ENCODE peak calls at places on chromosomes 1 and 21, in eight cellular contexts. A is RPMI7951; D is iPS-NIHi11; O is chondrocyte; I is stimulated activated CD4-positive, alpha-beta T cell treated with anti-CD3 and anti-CD28 coated beads, TNF-alpha, amount 100 ng/mL, for 1 hour; C is type B pancreatic cell; F is stimulated activated CD8-positive, alpha-beta memory T cell treated with anti-CD3 and anti-CD28 coated beads, Interleukin-2, amount 100 ng/mL, for 1 hour; W is activated T-cell treated with anti-CD3 and anti-CD28 coated beads for 1 hour. H is an unnamed sample.

GRCh38 chr21:18608226-18608625 is 204.6 kb upstream of the TMPRSS15 start:
- DNase-seq in W (no peak), D (no peak), I (no peak), F (no peak), O (no peak), A (no peak), C (no peak), H (no peak)

GRCh38 chr1:198966519-198966918 is 327.7 kb downstream of the PTPRC start:
- DNase-seq in A (no peak), I (no peak), O (no peak), D (no peak), F (no peak), C (no peak), W (no peak), H (no peak)

GRCh38 chr1:198105185-198105584 is 51.6 kb upstream of the NEK7 start:
- DNase-seq in F (no peak), C (no peak), O (no peak), D (no peak), W (no peak), I (no peak), A (no peak), H (no peak)

GRCh38 chr1:116218922-116219321 is 107.7 kb downstream of the MAB21L3 start:
- DNase-seq in D (no peak), A (no peak), O (no peak), W (no peak), C (no peak), F (no peak), I (no peak), H (no peak)

GRCh38 chr1:85984677-85985076 is 171.9 kb downstream of the COL24A1 start:
- DNase-seq in I (no peak), C (no peak), W (no peak), O (no peak), A (no peak), F (no peak), D (no peak), H (no peak)

GRCh38 chr1:204702552-204703270 is 17.2 kb upstream of the LRRN2 start:
- DNase-seq in F (no peak), D (no peak), I (no peak), W (no peak), C (no peak), O (no peak), A (no peak), H (no peak)

GRCh38 chr1:94479682-94480081 is 61.5 kb downstream of the ABCD3 start:
- DNase-seq in C (no peak), I (no peak), F (no peak), A (no peak), W (no peak), D (no peak), O (no peak), H (no peak)

GRCh38 chr1:217626321-217626720 is 4.6 kb downstream of the GPATCH2 start:
- DNase-seq in D (no peak), F (no peak), I (no peak), C (no peak), O (no peak), A (no peak), W (no peak), H (no peak)

GRCh38 chr1:7388488-7389185 is 382.5 kb upstream of the VAMP3 start:
- DNase-seq in C (peak; percentile 65), I (no peak), D (no peak), W (no peak), O (peak; percentile 89), A (no peak), F (no peak), H (peak; percentile 53)

GRCh38 chr1:14263671-14264070 is 334.8 kb upstream of the KAZN start:
- DNase-seq in A (no peak), I (no peak), O (no peak), D (no peak), W (no peak), F (no peak), C (no peak), H (no peak)

GRCh38 chr1:242428403-242429190 is 95.9 kb downstream of the PLD5 start:
- DNase-seq in D (no peak), F (no peak), I (no peak), O (no peak), C (no peak), A (no peak), W (no peak), H (no peak)

GRCh38 chr1:100306735-100307313 is 40.8 kb downstream of the RTCA start:
- DNase-seq in W (no peak), C (no peak), A (no peak), I (no peak), O (no peak), D (no peak), F (no peak), H (no peak)

GRCh38 chr1:22315315-22316078 is 136.2 kb upstream of the ZBTB40 start:
- DNase-seq in W (no peak), A (no peak), I (no peak), D (no peak), O (no peak), C (no peak), F (no peak), H (no peak)

GRCh38 chr1:28592314-28593071 is 428 bp downstream of the RAB42 start:
- DNase-seq in A (no peak), F (no peak), I (no peak), C (no peak), W (no peak), D (peak; percentile 77), O (no peak), H (no peak)

GRCh38 chr1:64711266-64711665 is 33.6 kb upstream of the RAVER2 start:
- DNase-seq in F (no peak), O (no peak), C (no peak), I (no peak), W (no peak), A (no peak), D (no peak), H (no peak)

GRCh38 chr1:200248541-200248940 is 161.3 kb downstream of the ZNF281 start:
- DNase-seq in F (no peak), D (no peak), I (no peak), C (no peak), O (no peak), A (no peak), W (no peak), H (no peak)

GRCh38 chr1:57222801-57223200 is 201.1 kb downstream of the DAB1 start:
- DNase-seq in F (no peak), O (no peak), D (no peak), C (no peak), W (no peak), A (no peak), I (no peak), H (no peak)

H was measured in caudate nucleus.